ENCODE peak calls at places on chromosomes 12 and 14, in ten cellular contexts. One of them, this sample, is unnamed.

GRCh38 chr12:128318946-128319345 is 52.0 kb downstream of the TMEM132C start:
- DNase-seq in progenitor cell of endocrine pancreas: no peak
- DNase-seq in brain microvascular endothelial cell: no peak
- DNase-seq in dorsolateral prefrontal cortex: no peak
- DNase-seq in GM06990: no peak
- DNase-seq in sigmoid colon: no peak
- DNase-seq in astrocyte: no peak
- DNase-seq in osteoblast: no peak
- DNase-seq in hepatocyte: no peak
- DNase-seq in heart left ventricle: no peak
- DNase-seq in this sample: no peak

GRCh38 chr14:49594347-49595089 is 4.2 kb upstream of the LRR1 start:
- DNase-seq in progenitor cell of endocrine pancreas: no peak
- DNase-seq in brain microvascular endothelial cell: peak
- DNase-seq in dorsolateral prefrontal cortex: no peak
- DNase-seq in GM06990: no peak
- DNase-seq in sigmoid colon: no peak
- DNase-seq in astrocyte: peak
- DNase-seq in osteoblast: peak
- DNase-seq in hepatocyte: peak
- DNase-seq in heart left ventricle: no peak
- DNase-seq in this sample: no peak

GRCh38 chr12:107564946-107565345 is 120.7 kb upstream of the PWP1 start:
- DNase-seq in progenitor cell of endocrine pancreas: no peak
- DNase-seq in brain microvascular endothelial cell: peak
- DNase-seq in dorsolateral prefrontal cortex: no peak
- DNase-seq in GM06990: no peak
- DNase-seq in sigmoid colon: no peak
- DNase-seq in astrocyte: no peak
- DNase-seq in osteoblast: no peak
- DNase-seq in hepatocyte: peak
- DNase-seq in heart left ventricle: no peak
- DNase-seq in this sample: no peak

GRCh38 chr12:8648598-8649205 is 13.9 kb downstream of the MFAP5 start:
- DNase-seq in progenitor cell of endocrine pancreas: no peak
- DNase-seq in brain microvascular endothelial cell: no peak
- DNase-seq in dorsolateral prefrontal cortex: no peak
- DNase-seq in GM06990: peak
- DNase-seq in sigmoid colon: no peak
- DNase-seq in astrocyte: no peak
- DNase-seq in osteoblast: no peak
- DNase-seq in hepatocyte: no peak
- DNase-seq in heart left ventricle: no peak
- DNase-seq in this sample: no peak

GRCh38 chr12:12705833-12706520 is 10.0 kb upstream of the GPR19 start:
- DNase-seq in progenitor cell of endocrine pancreas: no peak
- DNase-seq in brain microvascular endothelial cell: no peak
- DNase-seq in dorsolateral prefrontal cortex: no peak
- DNase-seq in GM06990: no peak
- DNase-seq in sigmoid colon: no peak
- DNase-seq in astrocyte: no peak
- DNase-seq in osteoblast: no peak
- DNase-seq in hepatocyte: no peak
- DNase-seq in heart left ventricle: no peak
- DNase-seq in this sample: no peak

GRCh38 chr12:100427078-100427477 is 46.6 kb upstream of the NR1H4 start:
- DNase-seq in progenitor cell of endocrine pancreas: no peak
- DNase-seq in brain microvascular endothelial cell: peak
- DNase-seq in dorsolateral prefrontal cortex: no peak
- DNase-seq in GM06990: no peak
- DNase-seq in sigmoid colon: no peak
- DNase-seq in astrocyte: peak
- DNase-seq in osteoblast: peak
- DNase-seq in hepatocyte: peak
- DNase-seq in heart left ventricle: no peak
- DNase-seq in this sample: no peak

GRCh38 chr12:3123729-3124128 is 46.5 kb downstream of the TSPAN9 start:
- DNase-seq in progenitor cell of endocrine pancreas: no peak
- DNase-seq in brain microvascular endothelial cell: no peak
- DNase-seq in dorsolateral prefrontal cortex: no peak
- DNase-seq in GM06990: no peak
- DNase-seq in sigmoid colon: no peak
- DNase-seq in astrocyte: peak
- DNase-seq in osteoblast: no peak
- DNase-seq in hepatocyte: no peak
- DNase-seq in heart left ventricle: no peak
- DNase-seq in this sample: no peak

GRCh38 chr12:21065845-21066244 is 65.1 kb upstream of the SLCO1B1 start:
- DNase-seq in progenitor cell of endocrine pancreas: no peak
- DNase-seq in brain microvascular endothelial cell: peak
- DNase-seq in dorsolateral prefrontal cortex: no peak
- DNase-seq in GM06990: no peak
- DNase-seq in sigmoid colon: no peak
- DNase-seq in astrocyte: no peak
- DNase-seq in osteoblast: no peak
- DNase-seq in hepatocyte: peak
- DNase-seq in heart left ventricle: no peak
- DNase-seq in this sample: no peak

GRCh38 chr12:101501410-101502045 is 26.4 kb downstream of the SPIC start:
- DNase-seq in progenitor cell of endocrine pancreas: no peak
- DNase-seq in brain microvascular endothelial cell: no peak
- DNase-seq in dorsolateral prefrontal cortex: no peak
- DNase-seq in GM06990: no peak
- DNase-seq in sigmoid colon: no peak
- DNase-seq in astrocyte: no peak
- DNase-seq in osteoblast: no peak
- DNase-seq in hepatocyte: peak
- DNase-seq in heart left ventricle: no peak
- DNase-seq in this sample: no peak

GRCh38 chr12:122403831-122404230 is 18.6 kb downstream of the CLIP1 start:
- DNase-seq in progenitor cell of endocrine pancreas: no peak
- DNase-seq in brain microvascular endothelial cell: no peak
- DNase-seq in dorsolateral prefrontal cortex: no peak
- DNase-seq in GM06990: peak
- DNase-seq in sigmoid colon: no peak
- DNase-seq in astrocyte: no peak
- DNase-seq in osteoblast: no peak
- DNase-seq in hepatocyte: no peak
- DNase-seq in heart left ventricle: no peak
- DNase-seq in this sample: no peak

GRCh38 chr14:96627386-96627785 is 125.2 kb downstream of the PAPOLA start:
- DNase-seq in progenitor cell of endocrine pancreas: no peak
- DNase-seq in brain microvascular endothelial cell: no peak
- DNase-seq in dorsolateral prefrontal cortex: no peak
- DNase-seq in GM06990: no peak
- DNase-seq in sigmoid colon: no peak
- DNase-seq in astrocyte: no peak
- DNase-seq in osteoblast: no peak
- DNase-seq in hepatocyte: no peak
- DNase-seq in heart left ventricle: no peak
- DNase-seq in this sample: no peak

GRCh38 chr14:79395061-79395460 is 816.2 kb downstream of the DIO2 start:
- DNase-seq in progenitor cell of endocrine pancreas: no peak
- DNase-seq in brain microvascular endothelial cell: peak
- DNase-seq in dorsolateral prefrontal cortex: no peak
- DNase-seq in GM06990: no peak
- DNase-seq in sigmoid colon: no peak
- DNase-seq in astrocyte: peak
- DNase-seq in osteoblast: no peak
- DNase-seq in hepatocyte: no peak
- DNase-seq in heart left ventricle: no peak
- DNase-seq in this sample: no peak

GRCh38 chr12:130783110-130783715 is 55.8 kb downstream of the STX2 start:
- DNase-seq in progenitor cell of endocrine pancreas: no peak
- DNase-seq in brain microvascular endothelial cell: no peak
- DNase-seq in dorsolateral prefrontal cortex: no peak
- DNase-seq in GM06990: no peak
- DNase-seq in sigmoid colon: no peak
- DNase-seq in astrocyte: no peak
- DNase-seq in osteoblast: peak
- DNase-seq in hepatocyte: no peak
- DNase-seq in heart left ventricle: no peak
- DNase-seq in this sample: no peak

GRCh38 chr12:12871587-12872138 is 19.7 kb upstream of the GPRC5A start:
- DNase-seq in progenitor cell of endocrine pancreas: no peak
- DNase-seq in brain microvascular endothelial cell: no peak
- DNase-seq in dorsolateral prefrontal cortex: no peak
- DNase-seq in GM06990: no peak
- DNase-seq in sigmoid colon: no peak
- DNase-seq in astrocyte: no peak
- DNase-seq in osteoblast: no peak
- DNase-seq in hepatocyte: no peak
- DNase-seq in heart left ventricle: no peak
- DNase-seq in this sample: no peak

GRCh38 chr14:101716077-101716950 is 45.2 kb upstream of the PPP2R5C start:
- DNase-seq in progenitor cell of endocrine pancreas: no peak
- DNase-seq in brain microvascular endothelial cell: no peak
- DNase-seq in dorsolateral prefrontal cortex: no peak
- DNase-seq in GM06990: no peak
- DNase-seq in sigmoid colon: no peak
- DNase-seq in astrocyte: no peak
- DNase-seq in osteoblast: peak
- DNase-seq in hepatocyte: no peak
- DNase-seq in heart left ventricle: no peak
- DNase-seq in this sample: no peak
- TF ChIP-seq CTCF in progenitor cell of endocrine pancreas: no peak
- TF ChIP-seq CTCF in brain microvascular endothelial cell: no peak
- TF ChIP-seq CTCF in dorsolateral prefrontal cortex: no peak
- TF ChIP-seq CTCF in GM06990: peak
- TF ChIP-seq CTCF in sigmoid colon: no peak
- TF ChIP-seq CTCF in astrocyte: no peak
- TF ChIP-seq CTCF in osteoblast: no peak
- TF ChIP-seq CTCF in hepatocyte: no peak
- TF ChIP-seq CTCF in heart left ventricle: no peak
- TF ChIP-seq CTCF in this sample: no peak

DNA sequence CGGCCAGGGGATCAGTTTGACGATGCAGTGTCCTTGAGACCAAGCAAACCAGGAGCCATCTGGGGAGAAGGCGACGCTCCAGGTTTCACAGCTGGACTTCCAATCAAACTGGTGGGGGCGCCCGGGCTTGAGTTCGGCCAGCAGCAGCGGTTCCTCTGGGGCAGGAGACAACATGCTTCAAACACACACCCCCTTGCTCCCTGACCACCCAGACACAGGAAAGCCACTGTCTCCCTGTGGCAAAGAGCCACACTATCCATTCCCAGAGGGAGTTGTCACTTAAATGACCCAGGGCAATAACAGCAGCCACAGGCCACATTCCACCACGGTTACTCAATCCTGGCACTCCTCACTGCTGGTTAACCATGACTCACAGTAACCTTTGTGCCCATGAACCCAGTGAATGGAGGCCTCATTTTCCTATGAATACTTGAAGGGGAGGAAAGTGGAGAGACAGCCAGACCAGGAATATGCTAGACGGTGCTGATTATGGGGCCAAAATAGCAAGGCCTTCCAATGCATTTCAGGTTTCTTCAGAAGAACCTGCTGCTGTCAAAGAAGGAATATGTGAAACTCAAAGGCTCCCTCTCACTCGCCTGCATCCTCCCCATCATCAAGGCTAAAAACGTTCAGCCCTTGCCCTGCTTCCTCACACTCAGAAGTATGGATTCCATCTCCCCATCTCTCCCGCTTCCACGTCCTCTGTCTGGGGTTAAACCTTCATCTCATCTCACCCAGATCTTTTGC is 8.5 kb downstream of the WSB2 start:
- DNase-seq in progenitor cell of endocrine pancreas: no peak
- DNase-seq in brain microvascular endothelial cell: peak
- DNase-seq in dorsolateral prefrontal cortex: peak
- DNase-seq in GM06990: no peak
- DNase-seq in sigmoid colon: peak
- DNase-seq in astrocyte: peak
- DNase-seq in osteoblast: peak
- DNase-seq in hepatocyte: peak
- DNase-seq in heart left ventricle: peak
- DNase-seq in this sample: peak
- TF ChIP-seq CTCF in progenitor cell of endocrine pancreas: no peak
- TF ChIP-seq CTCF in brain microvascular endothelial cell: no peak
- TF ChIP-seq CTCF in dorsolateral prefrontal cortex: no peak
- TF ChIP-seq CTCF in GM06990: no peak
- TF ChIP-seq CTCF in sigmoid colon: no peak
- TF ChIP-seq CTCF in astrocyte: no peak
- TF ChIP-seq CTCF in osteoblast: no peak
- TF ChIP-seq CTCF in hepatocyte: no peak
- TF ChIP-seq CTCF in heart left ventricle: no peak
- TF ChIP-seq CTCF in this sample: no peak

DNA sequence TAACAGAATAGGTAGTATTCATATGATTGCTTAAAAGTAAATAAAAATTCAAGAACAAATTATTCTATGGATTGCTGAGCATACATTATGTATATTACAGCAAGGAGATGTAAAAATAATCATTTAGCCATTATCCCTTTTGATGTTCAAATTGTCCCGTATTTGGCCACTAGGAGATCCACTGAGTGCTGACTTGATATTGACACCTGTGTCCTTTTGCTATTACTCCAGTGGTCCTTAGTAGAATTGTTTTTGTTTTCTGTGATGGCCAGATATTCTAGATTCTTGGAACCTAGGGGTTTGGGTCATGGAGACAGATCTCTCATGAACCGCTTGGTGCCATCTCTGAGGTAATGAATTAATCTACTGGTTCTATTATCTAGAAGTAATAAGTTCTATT is 16.8 kb downstream of the ERO1A start:
- DNase-seq in progenitor cell of endocrine pancreas: no peak
- DNase-seq in brain microvascular endothelial cell: no peak
- DNase-seq in dorsolateral prefrontal cortex: no peak
- DNase-seq in GM06990: no peak
- DNase-seq in sigmoid colon: no peak
- DNase-seq in astrocyte: no peak
- DNase-seq in osteoblast: no peak
- DNase-seq in hepatocyte: no peak
- DNase-seq in heart left ventricle: no peak
- DNase-seq in this sample: no peak
- TF ChIP-seq CTCF in progenitor cell of endocrine pancreas: peak
- TF ChIP-seq CTCF in brain microvascular endothelial cell: peak
- TF ChIP-seq CTCF in dorsolateral prefrontal cortex: no peak
- TF ChIP-seq CTCF in GM06990: peak
- TF ChIP-seq CTCF in sigmoid colon: peak
- TF ChIP-seq CTCF in astrocyte: peak
- TF ChIP-seq CTCF in osteoblast: peak
- TF ChIP-seq CTCF in hepatocyte: peak
- TF ChIP-seq CTCF in heart left ventricle: peak
- TF ChIP-seq CTCF in this sample: peak

DNA sequence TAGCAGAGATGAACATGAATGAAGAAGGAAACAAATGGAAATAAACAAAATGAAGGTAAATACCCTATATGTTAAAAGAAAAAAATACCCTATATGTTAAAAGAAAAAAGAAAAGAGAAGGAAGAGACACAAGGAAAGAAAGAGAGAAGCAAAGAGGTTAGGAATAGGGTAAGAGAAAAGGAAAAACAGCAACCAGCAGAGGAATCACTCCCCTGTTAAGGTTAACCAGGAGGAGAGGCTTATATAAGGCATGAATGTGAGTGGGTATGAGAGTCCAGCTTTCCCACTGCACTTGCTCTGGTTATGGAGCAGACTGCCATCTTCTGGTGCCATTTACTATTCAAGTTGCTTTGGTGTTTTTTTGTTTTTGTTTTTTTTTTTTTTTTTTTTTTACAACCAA is 3.1 kb downstream of the PPP1R3E start:
- DNase-seq in progenitor cell of endocrine pancreas: no peak
- DNase-seq in brain microvascular endothelial cell: no peak
- DNase-seq in dorsolateral prefrontal cortex: no peak
- DNase-seq in GM06990: no peak
- DNase-seq in sigmoid colon: no peak
- DNase-seq in astrocyte: peak
- DNase-seq in osteoblast: no peak
- DNase-seq in hepatocyte: peak
- DNase-seq in heart left ventricle: no peak
- DNase-seq in this sample: no peak
- TF ChIP-seq CTCF in progenitor cell of endocrine pancreas: peak
- TF ChIP-seq CTCF in brain microvascular endothelial cell: peak
- TF ChIP-seq CTCF in dorsolateral prefrontal cortex: peak
- TF ChIP-seq CTCF in GM06990: peak
- TF ChIP-seq CTCF in sigmoid colon: no peak
- TF ChIP-seq CTCF in astrocyte: peak
- TF ChIP-seq CTCF in osteoblast: peak
- TF ChIP-seq CTCF in hepatocyte: peak
- TF ChIP-seq CTCF in heart left ventricle: no peak
- TF ChIP-seq CTCF in this sample: peak

This sample was measured in AG09319.